ENCODE peak calls at places on chromosomes 13 and 19, in four cellular contexts. One of them, this sample, is unnamed.

GRCh38 chr13:75870397-75870801 is 234.3 kb downstream of the LMO7 start:
- DNase-seq in tibial artery: no peak
- DNase-seq in Calu3: no peak
- DNase-seq in right atrium auricular region: no peak
- DNase-seq in this sample: no peak

GRCh38 chr19:35357867-35358573 is at the start of gene FFAR3:
- DNase-seq in right atrium auricular region: peak
- DNase-seq in Calu3: peak
- DNase-seq in tibial artery: peak
- DNase-seq in this sample: peak

GRCh38 chr19:2212861-2213711 is 23.0 kb downstream of the PLEKHJ1 start:
- DNase-seq in tibial artery: no peak
- DNase-seq in right atrium auricular region: no peak
- DNase-seq in Calu3: no peak
- DNase-seq in this sample: no peak

GRCh38 chr13:21913010-21913409 is 242.1 kb downstream of the FGF9 start:
- DNase-seq in Calu3: no peak
- DNase-seq in right atrium auricular region: no peak
- DNase-seq in tibial artery: no peak
- DNase-seq in this sample: no peak

GRCh38 chr13:112596220-112596619 is 8.3 kb upstream of the TUBGCP3 start:
- DNase-seq in tibial artery: no peak
- DNase-seq in right atrium auricular region: no peak
- DNase-seq in Calu3: no peak
- DNase-seq in this sample: no peak

GRCh38 chr13:36915891-36916640 is 4.0 kb downstream of the SMAD9 start:
- DNase-seq in right atrium auricular region: no peak
- DNase-seq in Calu3: no peak
- DNase-seq in tibial artery: no peak
- DNase-seq in this sample: no peak

GRCh38 chr19:10861118-10861651 is 10.2 kb upstream of the CARM1 start:
- DNase-seq in right atrium auricular region: no peak
- DNase-seq in tibial artery: no peak
- DNase-seq in Calu3: peak
- DNase-seq in this sample: peak

GRCh38 chr19:51448011-51448744 is 10.1 kb downstream of the SIGLEC8 start:
- DNase-seq in right atrium auricular region: no peak
- DNase-seq in Calu3: no peak
- DNase-seq in tibial artery: no peak
- DNase-seq in this sample: no peak

GRCh38 chr13:104979281-104979680 is 1556.2 kb downstream of the EFNB2 start:
- DNase-seq in tibial artery: no peak
- DNase-seq in Calu3: no peak
- DNase-seq in right atrium auricular region: no peak
- DNase-seq in this sample: no peak

GRCh38 chr19:45396389-45397260 is 8.2 kb downstream of the PPP1R13L start:
- DNase-seq in right atrium auricular region: no peak
- DNase-seq in tibial artery: no peak
- DNase-seq in Calu3: no peak
- DNase-seq in this sample: no peak

GRCh38 chr19:45391346-45391745 is 13.5 kb downstream of the PPP1R13L start:
- DNase-seq in right atrium auricular region: no peak
- DNase-seq in tibial artery: no peak
- DNase-seq in Calu3: no peak
- DNase-seq in this sample: no peak

GRCh38 chr19:45391871-45392665 is 12.8 kb downstream of the PPP1R13L start:
- DNase-seq in right atrium auricular region: no peak
- DNase-seq in tibial artery: no peak
- DNase-seq in Calu3: no peak
- DNase-seq in this sample: no peak

GRCh38 chr19:45400192-45400591 is 4.7 kb downstream of the PPP1R13L start:
- DNase-seq in tibial artery: no peak
- DNase-seq in Calu3: peak
- DNase-seq in right atrium auricular region: no peak
- DNase-seq in this sample: no peak

DNA sequence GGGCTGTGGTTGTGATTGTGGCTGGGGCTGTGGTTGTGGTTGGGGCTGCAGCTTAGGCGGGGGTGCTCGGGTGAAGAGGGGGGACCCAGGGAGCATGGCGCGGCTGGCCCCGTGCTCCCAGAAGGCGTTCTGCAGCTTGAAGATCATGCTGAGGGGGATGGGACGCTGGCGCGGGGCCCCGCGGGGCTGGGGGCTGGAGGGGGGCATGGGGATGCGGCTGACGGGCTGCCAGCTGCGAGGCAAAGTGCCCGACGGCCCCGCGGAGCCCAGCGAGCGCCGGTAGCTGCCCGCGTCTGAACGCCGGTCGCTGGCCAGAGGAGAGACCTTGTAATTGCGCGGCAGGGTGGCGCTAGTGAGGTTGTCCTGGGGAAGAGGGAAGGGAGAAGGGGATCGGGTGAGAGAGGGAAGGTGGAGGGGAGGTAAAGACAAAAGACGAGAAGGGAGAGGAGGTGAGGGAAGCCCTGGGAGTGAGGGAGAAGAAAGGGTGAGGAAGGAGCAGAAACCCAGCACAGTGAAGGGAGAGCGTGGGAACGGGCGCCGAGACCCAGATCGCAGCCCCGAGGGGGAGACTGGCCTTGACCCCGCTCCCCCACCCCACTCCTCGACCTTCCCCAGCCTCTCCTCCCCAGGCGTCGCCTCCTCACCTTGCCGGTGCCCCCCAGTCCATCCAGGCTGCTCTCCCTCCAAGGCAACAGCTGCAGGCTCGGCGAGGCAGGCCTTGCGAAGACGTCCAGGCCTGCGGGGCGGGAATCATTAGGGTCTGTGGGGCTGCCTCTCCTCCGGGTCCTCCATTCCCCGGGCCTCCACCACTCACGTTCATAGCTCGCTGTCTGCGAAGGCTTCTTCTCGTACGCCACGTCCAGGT is 9.1 kb downstream of the PPP1R13L start:
- DNase-seq in tibial artery: no peak
- DNase-seq in Calu3: no peak
- DNase-seq in right atrium auricular region: no peak
- DNase-seq in this sample: no peak
- TF ChIP-seq CTCF in tibial artery: no peak
- TF ChIP-seq CTCF in Calu3: no peak
- TF ChIP-seq CTCF in right atrium auricular region: no peak
- TF ChIP-seq CTCF in this sample: no peak

GRCh38 chr13:46150134-46150693 is 31.8 kb downstream of the LCP1 start:
- DNase-seq in tibial artery: no peak
- DNase-seq in right atrium auricular region: no peak
- DNase-seq in Calu3: no peak
- DNase-seq in this sample: no peak

GRCh38 chr13:46145950-46146349 is 36.0 kb downstream of the LCP1 start:
- DNase-seq in right atrium auricular region: no peak
- DNase-seq in tibial artery: no peak
- DNase-seq in Calu3: no peak
- DNase-seq in this sample: no peak

GRCh38 chr13:46149272-46150133 is 32.5 kb downstream of the LCP1 start:
- DNase-seq in right atrium auricular region: no peak
- DNase-seq in Calu3: no peak
- DNase-seq in tibial artery: no peak
- DNase-seq in this sample: no peak

GRCh38 chr13:46143239-46143701 is 38.4 kb upstream of the CPB2 start:
- DNase-seq in right atrium auricular region: no peak
- DNase-seq in Calu3: no peak
- DNase-seq in tibial artery: no peak
- DNase-seq in this sample: no peak

DNA sequence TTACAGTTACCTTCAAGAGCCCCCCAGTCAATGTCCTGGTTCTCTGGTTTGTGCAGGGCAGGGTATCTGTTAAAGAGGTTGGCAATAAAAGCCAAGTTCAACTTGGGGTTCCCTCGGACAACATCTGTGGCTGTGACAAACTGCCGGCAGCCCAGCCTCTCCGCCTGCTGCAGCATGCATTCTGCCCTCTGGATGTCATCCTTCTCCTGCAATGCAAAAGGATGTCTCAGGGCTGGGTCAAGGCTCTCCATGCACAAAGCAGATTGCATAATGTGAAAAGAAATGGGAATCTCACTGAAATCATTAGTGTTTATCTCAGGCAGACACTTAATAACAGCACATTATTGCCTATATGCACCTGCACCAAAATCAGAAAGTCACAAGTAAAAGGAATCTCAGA is 35.1 kb downstream of the LCP1 start:
- DNase-seq in Calu3: no peak
- DNase-seq in tibial artery: no peak
- DNase-seq in right atrium auricular region: no peak
- DNase-seq in this sample: no peak
- TF ChIP-seq CTCF in Calu3: no peak
- TF ChIP-seq CTCF in tibial artery: no peak
- TF ChIP-seq CTCF in right atrium auricular region: no peak
- TF ChIP-seq CTCF in this sample: no peak

DNA sequence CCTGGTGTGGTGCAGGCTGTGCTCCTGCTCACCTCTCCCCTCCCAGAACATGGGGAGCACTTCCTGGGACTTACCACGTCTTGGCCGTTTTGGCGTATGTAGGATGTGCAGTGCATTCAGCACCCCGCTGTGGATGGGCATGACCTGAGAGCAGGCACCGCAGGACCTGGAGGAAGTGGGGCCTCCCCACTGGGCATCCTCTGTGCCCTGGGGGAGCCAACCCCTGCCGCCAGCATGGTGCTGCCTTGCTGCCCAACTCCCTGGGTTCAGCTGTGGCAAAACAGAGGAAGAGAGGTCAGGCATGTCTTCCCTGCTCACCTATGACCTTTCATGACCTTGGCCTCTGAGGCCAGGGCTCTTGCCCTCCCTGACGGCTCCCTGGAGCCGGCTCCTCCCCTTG is 103.5 kb downstream of the RAB20 start:
- DNase-seq in Calu3: no peak
- DNase-seq in right atrium auricular region: no peak
- DNase-seq in tibial artery: no peak
- DNase-seq in this sample: no peak
- TF ChIP-seq CTCF in Calu3: no peak
- TF ChIP-seq CTCF in right atrium auricular region: no peak
- TF ChIP-seq CTCF in tibial artery: no peak
- TF ChIP-seq CTCF in this sample: no peak

GRCh38 chr13:50574731-50575130 is 268.8 kb downstream of the DLEU7 start:
- DNase-seq in tibial artery: no peak
- DNase-seq in right atrium auricular region: no peak
- DNase-seq in Calu3: no peak
- DNase-seq in this sample: no peak

GRCh38 chr13:50576156-50576555 is 267.3 kb downstream of the DLEU7 start:
- DNase-seq in tibial artery: no peak
- DNase-seq in right atrium auricular region: no peak
- DNase-seq in Calu3: no peak
- DNase-seq in this sample: no peak

GRCh38 chr13:50575138-50575537 is 268.4 kb downstream of the DLEU7 start:
- DNase-seq in Calu3: no peak
- DNase-seq in right atrium auricular region: no peak
- DNase-seq in tibial artery: no peak
- DNase-seq in this sample: no peak

GRCh38 chr13:50573046-50573445 is 270.4 kb downstream of the DLEU7 start:
- DNase-seq in right atrium auricular region: no peak
- DNase-seq in tibial artery: no peak
- DNase-seq in Calu3: no peak
- DNase-seq in this sample: no peak

DNA sequence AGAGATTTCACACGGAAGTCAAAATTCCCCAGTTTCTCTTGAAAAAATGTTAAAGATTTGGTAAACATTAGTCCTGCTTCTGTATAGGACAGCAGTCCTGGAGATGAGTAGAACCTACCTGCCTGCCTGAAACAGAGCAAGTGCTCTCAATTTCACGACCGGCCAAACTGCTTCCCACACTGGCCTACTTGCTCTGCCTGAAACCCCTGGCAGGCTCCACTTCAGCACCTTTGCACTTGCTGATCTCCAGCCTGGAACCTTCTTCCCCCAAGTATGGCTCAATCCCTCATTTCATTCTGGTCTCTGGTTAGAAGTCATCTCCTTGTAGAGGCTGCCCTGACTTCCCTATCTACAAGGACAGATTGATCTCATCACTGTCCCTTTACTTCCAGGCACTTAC is 271.4 kb downstream of the DLEU7 start:
- DNase-seq in Calu3: no peak
- DNase-seq in tibial artery: no peak
- DNase-seq in right atrium auricular region: no peak
- DNase-seq in this sample: no peak
- TF ChIP-seq CTCF in Calu3: no peak
- TF ChIP-seq CTCF in tibial artery: no peak
- TF ChIP-seq CTCF in right atrium auricular region: no peak
- TF ChIP-seq CTCF in this sample: no peak

DNA sequence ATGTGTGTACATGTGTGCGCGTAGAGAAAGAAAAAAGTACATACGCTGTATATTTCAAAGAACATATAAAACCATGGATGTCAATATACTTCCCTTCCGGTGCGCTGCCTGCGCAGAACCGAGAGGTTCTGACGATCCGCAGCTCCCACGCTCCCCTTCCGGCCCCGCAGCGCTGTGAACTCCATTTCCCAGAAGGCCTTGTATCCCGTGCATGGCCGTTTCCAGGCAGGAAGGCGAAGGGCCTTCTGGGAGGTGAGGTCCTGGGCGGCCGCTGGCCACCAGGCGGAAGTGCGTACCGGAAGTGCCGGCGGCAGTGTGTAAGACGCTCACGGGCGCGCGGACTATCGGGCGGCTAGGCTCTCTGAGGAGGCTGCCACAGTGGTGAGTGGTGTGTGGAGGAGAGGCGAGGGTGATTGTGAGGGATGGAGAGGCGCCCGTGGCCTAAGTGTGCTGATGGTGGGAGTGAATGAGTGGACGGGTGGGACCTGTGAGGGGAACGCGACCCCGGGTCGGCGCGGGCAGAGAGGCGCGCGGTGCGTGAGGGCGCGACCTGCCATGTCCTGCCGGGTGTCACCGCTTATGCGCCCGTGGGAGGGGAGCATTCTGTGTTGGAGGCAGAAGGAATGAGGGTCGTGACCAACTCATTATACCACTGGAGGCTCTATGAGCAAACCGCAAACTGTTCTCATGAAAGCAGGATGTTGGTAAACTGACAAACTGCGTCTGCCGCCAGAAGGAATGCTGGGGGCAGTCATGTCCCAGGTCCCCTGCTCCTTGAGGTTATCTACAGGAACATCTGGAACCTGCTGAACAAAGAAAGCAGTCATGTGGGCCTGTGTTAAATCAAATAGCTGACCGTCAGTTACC is at the start of gene ERVK3-1:
- DNase-seq in Calu3: peak
- DNase-seq in right atrium auricular region: peak
- DNase-seq in tibial artery: peak
- DNase-seq in this sample: peak
- TF ChIP-seq CTCF in Calu3: no peak
- TF ChIP-seq CTCF in right atrium auricular region: no peak
- TF ChIP-seq CTCF in tibial artery: peak
- TF ChIP-seq CTCF in this sample: no peak

This sample was measured in CD14-positive monocyte.